ENCODE peak calls at places on chromosomes 12 and 14, in four cellular contexts. One of them, this sample, is unnamed.

GRCh38 chr12:2912216-2912575 is 21.5 kb downstream of the TULP3 start:
- DNase-seq in SJSA1: no peak
- DNase-seq in body of pancreas: no peak
- DNase-seq in heart left ventricle: no peak
- DNase-seq in this sample: no peak

GRCh38 chr12:104182144-104182543 is 33.4 kb upstream of the TXNRD1 start:
- DNase-seq in heart left ventricle: peak; percentile 22
- DNase-seq in SJSA1: no peak
- DNase-seq in body of pancreas: peak; percentile 90
- DNase-seq in this sample: no peak

GRCh38 chr12:116508145-116509121 is 50.7 kb upstream of the MAP1LC3B2 start:
- DNase-seq in body of pancreas: no peak
- DNase-seq in SJSA1: no peak
- DNase-seq in heart left ventricle: peak; percentile 30
- DNase-seq in this sample: peak; percentile 48

GRCh38 chr14:59274991-59275391 is 86.5 kb downstream of the DAAM1 start:
- DNase-seq in body of pancreas: no peak
- DNase-seq in SJSA1: peak; percentile 40
- DNase-seq in heart left ventricle: peak; percentile 27
- DNase-seq in this sample: no peak

GRCh38 chr12:54270345-54270744 is 9.6 kb downstream of the CBX5 start:
- DNase-seq in heart left ventricle: no peak
- DNase-seq in body of pancreas: no peak
- DNase-seq in SJSA1: no peak
- DNase-seq in this sample: no peak

GRCh38 chr12:64733857-64734256 is 25.3 kb downstream of the GNS start:
- DNase-seq in SJSA1: no peak
- DNase-seq in heart left ventricle: peak; percentile 73
- DNase-seq in body of pancreas: peak; percentile 37
- DNase-seq in this sample: no peak

GRCh38 chr12:9071976-9072375 is 43.7 kb downstream of the A2M start:
- DNase-seq in SJSA1: no peak
- DNase-seq in heart left ventricle: no peak
- DNase-seq in body of pancreas: no peak
- DNase-seq in this sample: no peak

GRCh38 chr12:88144037-88144436 is 1.9 kb downstream of the TMTC3 start:
- DNase-seq in heart left ventricle: no peak
- DNase-seq in body of pancreas: no peak
- DNase-seq in SJSA1: no peak
- DNase-seq in this sample: no peak

GRCh38 chr12:113048716-113049127 is 7.8 kb upstream of the DTX1 start:
- DNase-seq in heart left ventricle: no peak
- DNase-seq in body of pancreas: peak; percentile 76
- DNase-seq in SJSA1: peak; percentile 28
- DNase-seq in this sample: peak; percentile 65

GRCh38 chr14:103581954-103582703 is 19.4 kb downstream of the COA8 start:
- DNase-seq in body of pancreas: no peak
- DNase-seq in SJSA1: no peak
- DNase-seq in heart left ventricle: no peak
- DNase-seq in this sample: no peak

GRCh38 chr14:69828372-69828771 is 31.3 kb upstream of the SLC10A1 start:
- DNase-seq in SJSA1: no peak
- DNase-seq in heart left ventricle: no peak
- DNase-seq in body of pancreas: no peak
- DNase-seq in this sample: no peak

GRCh38 chr12:23867794-23868193 is 81.7 kb downstream of the SOX5 start:
- DNase-seq in heart left ventricle: no peak
- DNase-seq in body of pancreas: no peak
- DNase-seq in SJSA1: no peak
- DNase-seq in this sample: no peak

GRCh38 chr12:30243426-30243825 is 452.2 kb downstream of the IPO8 start:
- DNase-seq in body of pancreas: no peak
- DNase-seq in SJSA1: no peak
- DNase-seq in heart left ventricle: no peak
- DNase-seq in this sample: no peak

GRCh38 chr12:121438207-121438606 is 38.3 kb downstream of the RNF34 start:
- DNase-seq in SJSA1: no peak
- DNase-seq in body of pancreas: no peak
- DNase-seq in heart left ventricle: no peak
- DNase-seq in this sample: no peak

GRCh38 chr14:78725086-78725485 is 554.9 kb downstream of the NRXN3 start:
- DNase-seq in heart left ventricle: no peak
- DNase-seq in SJSA1: no peak
- DNase-seq in body of pancreas: no peak
- DNase-seq in this sample: no peak

GRCh38 chr12:68290126-68290525 is 36.7 kb upstream of the IL22 start:
- DNase-seq in SJSA1: no peak
- DNase-seq in heart left ventricle: no peak
- DNase-seq in body of pancreas: no peak
- DNase-seq in this sample: no peak

DNA sequence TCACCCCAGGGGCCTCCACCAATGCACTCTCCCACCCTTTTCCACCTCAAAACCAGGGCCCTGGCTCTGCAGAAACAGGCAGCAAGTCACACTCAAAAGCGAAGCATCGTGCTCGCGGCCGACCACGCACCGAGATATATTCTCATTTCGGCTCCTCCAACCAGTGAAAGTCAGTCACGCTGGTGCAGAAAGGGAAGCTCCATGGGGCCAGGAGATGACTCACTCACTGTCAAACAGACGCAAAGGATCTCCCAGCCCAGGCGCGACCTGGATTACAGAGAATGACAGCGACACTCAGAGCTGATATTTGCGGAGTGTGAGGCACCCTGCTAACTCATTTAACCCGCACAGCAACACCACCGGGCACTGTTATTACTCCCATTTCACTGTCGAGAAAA is 173.6 kb downstream of the CALM1 start:
- DNase-seq in body of pancreas: no peak
- DNase-seq in heart left ventricle: no peak
- DNase-seq in SJSA1: no peak
- DNase-seq in this sample: no peak
- H3K27ac ChIP-seq in body of pancreas: no peak overlapping the region
- H3K27ac ChIP-seq in heart left ventricle: no peak overlapping the region
- H3K27ac ChIP-seq in SJSA1: no peak overlapping the region
- H3K27ac ChIP-seq in this sample: no peak overlapping the region

GRCh38 chr12:57010627-57011224 is 4.4 kb upstream of the ZBTB39 start:
- DNase-seq in heart left ventricle: no peak
- DNase-seq in SJSA1: no peak
- DNase-seq in body of pancreas: no peak
- DNase-seq in this sample: no peak
- H3K27ac ChIP-seq in heart left ventricle: no peak overlapping the region
- H3K27ac ChIP-seq in SJSA1: no peak overlapping the region
- H3K27ac ChIP-seq in body of pancreas: no peak overlapping the region
- H3K27ac ChIP-seq in this sample: no peak overlapping the region

GRCh38 chr12:47207005-47207717 is 127.4 kb upstream of the AMIGO2 start:
- DNase-seq in SJSA1: no peak
- DNase-seq in heart left ventricle: no peak
- DNase-seq in body of pancreas: peak; percentile 35
- DNase-seq in this sample: no peak
- H3K27ac ChIP-seq in SJSA1: no peak overlapping the region
- H3K27ac ChIP-seq in heart left ventricle: no peak overlapping the region
- H3K27ac ChIP-seq in body of pancreas: peak overlapping the region; percentile 24
- H3K27ac ChIP-seq in this sample: no peak overlapping the region

GRCh38 chr12:46492471-46493351 is 120.1 kb upstream of the SLC38A2 start:
- DNase-seq in heart left ventricle: no peak
- DNase-seq in body of pancreas: peak; percentile 62
- DNase-seq in SJSA1: peak; percentile 88
- DNase-seq in this sample: no peak

GRCh38 chr12:46493352-46494209 is 121.0 kb upstream of the SLC38A2 start:
- DNase-seq in SJSA1: no peak
- DNase-seq in heart left ventricle: no peak
- DNase-seq in body of pancreas: no peak
- DNase-seq in this sample: no peak

GRCh38 chr12:46497739-46498138 is 125.2 kb upstream of the SLC38A2 start:
- DNase-seq in heart left ventricle: no peak
- DNase-seq in SJSA1: no peak
- DNase-seq in body of pancreas: no peak
- DNase-seq in this sample: no peak

GRCh38 chr12:46491548-46491947 is 119.0 kb upstream of the SLC38A2 start:
- DNase-seq in heart left ventricle: no peak
- DNase-seq in SJSA1: no peak
- DNase-seq in body of pancreas: no peak
- DNase-seq in this sample: no peak

GRCh38 chr12:46494424-46494823 is 121.9 kb upstream of the SLC38A2 start:
- DNase-seq in heart left ventricle: no peak
- DNase-seq in SJSA1: peak; percentile 85
- DNase-seq in body of pancreas: no peak
- DNase-seq in this sample: peak; percentile 29
- H3K27ac ChIP-seq in heart left ventricle: no peak overlapping the region
- H3K27ac ChIP-seq in SJSA1: peak overlapping the region; percentile 95
- H3K27ac ChIP-seq in body of pancreas: peak overlapping the region; percentile 49
- H3K27ac ChIP-seq in this sample: no peak overlapping the region

DNA sequence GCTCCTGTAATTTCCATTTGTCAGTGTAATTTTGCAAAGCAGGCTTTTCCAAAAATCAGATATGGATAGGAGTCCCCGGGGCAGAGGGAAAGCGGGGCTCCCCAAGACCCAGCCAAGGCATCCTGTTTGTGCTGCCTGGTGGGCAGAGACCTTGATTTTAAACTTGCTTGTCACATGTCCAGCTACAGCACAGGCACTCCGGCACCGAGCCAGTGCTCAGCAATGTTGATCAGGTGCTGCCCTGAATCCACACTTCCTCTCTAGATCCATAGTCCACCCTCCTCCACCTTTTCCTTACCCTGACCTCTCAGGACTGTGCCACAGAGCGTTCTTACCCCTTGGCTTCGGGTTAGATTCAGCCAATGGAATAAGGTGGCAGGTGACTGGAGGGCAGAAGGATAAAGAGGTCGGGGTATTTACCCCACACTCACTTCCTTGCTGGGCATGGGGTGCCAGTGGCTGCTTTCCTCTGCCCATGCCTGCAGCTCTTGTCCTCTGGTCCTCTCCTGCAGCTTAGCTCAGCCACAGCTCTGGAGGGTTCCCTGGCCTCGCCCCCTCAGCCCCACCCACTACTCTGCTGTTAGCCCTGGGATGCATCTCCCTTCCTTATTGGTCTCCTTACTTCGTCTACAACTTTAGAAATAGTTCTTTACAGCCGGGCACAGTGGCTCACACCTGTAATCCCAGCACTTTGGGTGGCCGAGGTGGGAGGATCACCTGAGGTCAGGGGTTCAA is 80.1 kb downstream of the IRF2BPL start:
- DNase-seq in heart left ventricle: no peak
- DNase-seq in body of pancreas: peak; percentile 49
- DNase-seq in SJSA1: no peak
- DNase-seq in this sample: no peak
- H3K27ac ChIP-seq in heart left ventricle: peak overlapping the region; percentile 85
- H3K27ac ChIP-seq in body of pancreas: peak overlapping the region; percentile 84
- H3K27ac ChIP-seq in SJSA1: peak overlapping the region; percentile 70
- H3K27ac ChIP-seq in this sample: no peak overlapping the region

GRCh38 chr14:104968153-104968527 is 10.0 kb downstream of the AHNAK2 start:
- DNase-seq in heart left ventricle: peak; percentile 82
- DNase-seq in SJSA1: no peak
- DNase-seq in body of pancreas: peak; percentile 39
- DNase-seq in this sample: no peak

GRCh38 chr14:104966261-104967143 is 11.7 kb downstream of the AHNAK2 start:
- DNase-seq in heart left ventricle: peak; percentile 7
- DNase-seq in body of pancreas: no peak
- DNase-seq in SJSA1: no peak
- DNase-seq in this sample: no peak

GRCh38 chr14:104965561-104966231 is 12.5 kb downstream of the AHNAK2 start:
- DNase-seq in body of pancreas: no peak
- DNase-seq in SJSA1: no peak
- DNase-seq in heart left ventricle: peak; percentile 6
- DNase-seq in this sample: no peak

GRCh38 chr14:104967414-104968152 is 10.6 kb downstream of the AHNAK2 start:
- DNase-seq in body of pancreas: peak; percentile 17
- DNase-seq in heart left ventricle: peak; percentile 59
- DNase-seq in SJSA1: no peak
- DNase-seq in this sample: no peak

DNA sequence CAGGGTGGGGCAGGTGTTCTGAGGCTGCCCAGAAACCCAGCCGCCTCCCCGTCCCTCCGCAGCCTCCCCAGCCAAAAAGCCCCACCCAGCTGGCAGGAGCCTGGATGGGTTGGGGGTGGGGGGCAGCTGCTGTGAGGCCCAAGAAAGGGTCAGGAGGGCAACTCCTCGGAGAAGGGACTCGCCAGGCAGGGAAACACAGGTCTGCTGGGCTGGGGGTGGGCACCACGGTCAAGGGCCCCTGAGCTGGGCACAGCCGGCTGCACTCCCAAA is 11.1 kb downstream of the AHNAK2 start:
- DNase-seq in body of pancreas: no peak
- DNase-seq in SJSA1: no peak
- DNase-seq in heart left ventricle: no peak
- DNase-seq in this sample: no peak
- H3K27ac ChIP-seq in body of pancreas: no peak overlapping the region
- H3K27ac ChIP-seq in SJSA1: no peak overlapping the region
- H3K27ac ChIP-seq in heart left ventricle: peak overlapping the region; percentile 66
- H3K27ac ChIP-seq in this sample: no peak overlapping the region

DNA sequence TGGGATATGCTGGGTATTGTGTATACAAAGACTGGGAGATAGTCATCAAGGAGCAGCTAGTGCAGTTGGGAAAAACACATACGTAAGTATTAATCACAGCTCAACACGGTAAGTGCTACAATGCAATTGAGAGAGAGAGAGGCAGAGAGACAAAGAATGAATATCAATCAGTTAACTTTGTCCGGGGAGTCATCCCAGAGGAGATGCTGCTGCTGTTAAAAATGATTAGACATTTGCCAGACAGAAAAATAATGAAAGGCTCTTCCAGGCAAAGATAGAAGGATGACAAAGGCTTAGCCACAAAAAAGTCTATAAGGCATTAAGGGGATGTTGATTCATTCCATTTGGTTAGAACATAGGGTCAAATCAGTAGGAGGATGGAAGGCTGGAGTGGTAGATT is 45.1 kb downstream of the AKAP6 start:
- DNase-seq in SJSA1: peak; percentile 7
- DNase-seq in heart left ventricle: no peak
- DNase-seq in body of pancreas: no peak
- DNase-seq in this sample: no peak
- H3K27ac ChIP-seq in SJSA1: no peak overlapping the region
- H3K27ac ChIP-seq in heart left ventricle: no peak overlapping the region
- H3K27ac ChIP-seq in body of pancreas: no peak overlapping the region
- H3K27ac ChIP-seq in this sample: no peak overlapping the region

DNA sequence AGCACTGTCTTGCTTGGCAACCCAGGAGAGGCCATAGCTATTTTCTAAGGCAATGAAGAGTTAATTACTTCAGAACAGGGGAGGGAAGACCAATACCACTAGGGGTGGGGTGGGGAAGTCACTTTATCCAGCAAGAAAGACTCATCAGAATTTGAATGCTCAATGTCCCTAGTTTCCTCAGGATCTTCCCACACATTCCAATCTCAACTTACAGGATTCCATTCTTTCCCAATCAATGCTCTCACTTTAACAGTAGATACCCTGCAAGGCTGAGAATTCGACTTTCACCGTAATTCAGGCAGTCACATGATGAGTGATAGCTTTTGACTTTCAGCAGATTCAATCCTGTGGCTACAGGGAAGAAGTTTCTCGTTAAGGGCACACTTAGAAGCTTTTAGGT is 526.6 kb upstream of the SEL1L start:
- DNase-seq in body of pancreas: no peak
- DNase-seq in SJSA1: no peak
- DNase-seq in heart left ventricle: no peak
- DNase-seq in this sample: no peak
- H3K27ac ChIP-seq in body of pancreas: no peak overlapping the region
- H3K27ac ChIP-seq in SJSA1: no peak overlapping the region
- H3K27ac ChIP-seq in heart left ventricle: no peak overlapping the region
- H3K27ac ChIP-seq in this sample: no peak overlapping the region

This sample was measured in neuronal stem cell.